ENCODE peak calls at places on chromosomes 4 and X, in eight cellular contexts. T is activated T-helper 1 cell treated with anti-CD3 and anti-CD28 coated beads, Interleukin-2, amount 50 U/mL, for 16 hours; V is H4; A is D341Med; N is astrocyte; C is NCI-H2081 treated with DMSO at 0.1 percent for 48 hours; H is germinal center; F is NCI-H510A treated with DMSO at 0.1 percent for 48 hours. B is an unnamed sample.

GRCh38 chr4:153387981-153388380 is 43.5 kb downstream of the MND1 start:
- DNase-seq in A (no peak), N (no peak), T (no peak), V (no peak), C (no peak), F (no peak), H (no peak), B (no peak)

GRCh38 chr4:71187399-71188196 is 151.2 kb upstream of the SLC4A4 start:
- DNase-seq in C (no peak), H (peak; percentile 4), A (no peak), F (peak; percentile 51), N (peak; percentile 51), V (peak; percentile 45), T (no peak), B (peak; percentile 19)

GRCh38 chr4:129246850-129247542 is 151.0 kb downstream of the C4orf33 start:
- DNase-seq in V (no peak), T (no peak), H (no peak), F (peak; percentile 90), A (no peak), C (peak; percentile 97), N (no peak), B (peak; percentile 79)

GRCh38 chr4:81571105-81571504 is 99.4 kb upstream of the RASGEF1B start:
- DNase-seq in H (no peak), N (no peak), T (no peak), C (no peak), F (no peak), A (no peak), V (no peak), B (no peak)

GRCh38 chr4:172830295-172830764 is 338.3 kb upstream of the GALNT7 start:
- DNase-seq in A (no peak), C (no peak), V (peak; percentile 14), T (no peak), F (no peak), H (no peak), N (no peak), B (peak; percentile 14)

GRCh38 chr4:123528501-123529277 is 132.1 kb downstream of the SPRY1 start:
- DNase-seq in V (no peak), A (no peak), C (no peak), F (no peak), H (no peak), T (no peak), N (no peak), B (no peak)

GRCh38 chr4:95049838-95050237 is 292.1 kb downstream of the BMPR1B start:
- DNase-seq in H (no peak), F (no peak), N (peak; percentile 33), V (no peak), T (no peak), A (no peak), C (no peak), B (no peak)

GRCh38 chr4:145231906-145232700 is 51.7 kb upstream of the OTUD4 start:
- DNase-seq in N (peak; percentile 79), H (no peak), V (no peak), F (no peak), A (no peak), C (no peak), T (no peak), B (no peak)

GRCh38 chr4:86993909-86994672 is 59.3 kb downstream of the AFF1 start:
- DNase-seq in N (no peak), A (no peak), C (no peak), F (no peak), V (no peak), T (no peak), H (no peak), B (no peak)

GRCh38 chr4:15500721-15501120 is 31.0 kb downstream of the CC2D2A start:
- DNase-seq in V (no peak), H (no peak), T (no peak), C (no peak), N (no peak), A (no peak), F (no peak), B (no peak)

GRCh38 chr4:19575959-19576358 is 675.7 kb upstream of the SLIT2 start:
- DNase-seq in V (no peak), A (no peak), F (no peak), H (no peak), N (no peak), T (no peak), C (no peak), B (no peak)

GRCh38 chr4:185209031-185209851 is at the start of gene SNX25:
- DNase-seq in F (peak; percentile 58), V (peak; percentile 47), H (peak; percentile 87), A (peak; percentile 94), T (peak; percentile 82), C (no peak), N (peak; percentile 54), B (peak; percentile 86)

GRCh38 chr4:89137695-89138094 is 26.4 kb downstream of the TIGD2 start:
- DNase-seq in N (no peak), C (no peak), A (no peak), F (no peak), V (no peak), H (no peak), T (no peak), B (no peak)

GRCh38 chrX:38095971-38096529 is 89.7 kb downstream of the SYTL5 start:
- DNase-seq in F (no peak), H (no peak), T (no peak), C (no peak), A (no peak), V (peak; percentile 25), N (peak; percentile 57), B (no peak)

GRCh38 chr4:152094851-152095700 is 334.3 kb upstream of the GATB start:
- DNase-seq in C (peak; percentile 50), H (no peak), V (no peak), T (no peak), A (no peak), N (peak; percentile 67), F (peak; percentile 27), B (peak; percentile 82)

GRCh38 chrX:41561045-41561444 is 113.9 kb downstream of the NYX start:
- DNase-seq in A (no peak), V (peak; percentile 86), C (no peak), T (no peak), F (no peak), N (peak; percentile 91), H (no peak), B (no peak)

GRCh38 chr4:78059524-78059889 is 2.4 kb downstream of the FRAS1 start:
- DNase-seq in H (peak; percentile 46), F (peak; percentile 92), N (peak; percentile 64), T (no peak), V (peak; percentile 68), C (peak; percentile 27), A (peak; percentile 80), B (peak; percentile 79)

B was measured in NCI-H146.